ENCODE peak calls at places on chromosomes 2 and 18, in eight cellular contexts. Z is fibroblast of lung, B is MCF 10A, D is epithelial cell of esophagus, A is neural progenitor cell, M is left ventricle myocardium inferior, J is testis, V is cardiac muscle cell. S is an unnamed sample.
A peak's percentile ranks its signal among the peaks of the same experiment; 100 is the strongest.

GRCh38 chr18:24011095-24011917 is 3.2 kb upstream of the TTC39C start:
- DNase-seq in D (no peak), V (no peak), M (no peak), J (no peak), B (no peak), A (peak; percentile 15), Z (no peak), S (no peak)

GRCh38 chr2:177332992-177333388 is 59.6 kb upstream of the AGPS start:
- DNase-seq in B (no peak), D (no peak), M (no peak), V (no peak), J (no peak), A (no peak), Z (no peak), S (no peak)

GRCh38 chr2:655626-656025 is 21.6 kb downstream of the TMEM18 start:
- DNase-seq in B (no peak), V (no peak), M (no peak), Z (peak; percentile 12), D (no peak), A (no peak), J (peak; percentile 9), S (no peak)

GRCh38 chr2:14016289-14016955 is 616.1 kb upstream of the LRATD1 start:
- DNase-seq in M (no peak), B (peak; percentile 78), V (no peak), D (no peak), Z (peak; percentile 69), J (peak; percentile 29), A (no peak), S (no peak)

GRCh38 chr18:24127735-24128134 is 11.1 kb upstream of the CABYR start:
- DNase-seq in Z (no peak), J (no peak), A (no peak), B (no peak), V (no peak), M (no peak), D (no peak), S (no peak)

GRCh38 chr2:239124152-239124899 is 276.4 kb downstream of the TWIST2 start:
- DNase-seq in D (no peak), Z (no peak), M (no peak), B (no peak), J (no peak), V (no peak), A (no peak), S (no peak)

GRCh38 chr2:234691968-234692955 is 195.4 kb upstream of the ARL4C start:
- DNase-seq in D (no peak), B (no peak), J (no peak), A (no peak), M (no peak), Z (no peak), V (no peak), S (no peak)

GRCh38 chr2:218658671-218659257 is 659 bp downstream of the ZNF142 start:
- DNase-seq in B (peak; percentile 75), A (peak; percentile 70), Z (peak; percentile 36), M (no peak), D (peak; percentile 76), V (peak; percentile 37), J (peak; percentile 57), S (no peak)

GRCh38 chr2:3324404-3325281 is 53.0 kb downstream of the EIPR1 start:
- DNase-seq in J (no peak), Z (no peak), B (no peak), A (no peak), M (no peak), D (no peak), V (no peak), S (no peak)

GRCh38 chr2:126858013-126858412 is 40.7 kb upstream of the TEX51 start:
- DNase-seq in Z (no peak), J (no peak), V (no peak), A (no peak), D (no peak), B (no peak), M (no peak), S (no peak)

GRCh38 chr18:37565985-37566478 is 434 bp upstream of the CELF4 start:
- DNase-seq in A (peak; percentile 86), D (peak; percentile 33), V (peak; percentile 85), Z (peak; percentile 23), M (peak; percentile 54), J (peak; percentile 82), B (peak; percentile 43), S (no peak)

GRCh38 chr2:26692814-26693286 is 328 bp downstream of the KCNK3 start:
- DNase-seq in J (no peak), M (no peak), D (peak; percentile 44), V (peak; percentile 80), Z (peak; percentile 70), B (no peak), A (no peak), S (no peak)

GRCh38 chr18:22640281-22640842 is 222.6 kb upstream of the CTAGE1 start:
- DNase-seq in V (no peak), A (no peak), M (no peak), B (peak; percentile 9), Z (no peak), D (no peak), J (no peak), S (no peak)

GRCh38 chr2:42010743-42011298 is 37.0 kb upstream of the PKDCC start:
- DNase-seq in B (peak; percentile 74), J (peak; percentile 37), Z (peak; percentile 91), D (no peak), M (no peak), V (no peak), A (no peak), S (no peak)

GRCh38 chr2:197782121-197782520 is 3.0 kb downstream of the BOLL start:
- DNase-seq in B (no peak), Z (no peak), V (no peak), D (no peak), A (no peak), J (no peak), M (no peak), S (no peak)

GRCh38 chr2:197784956-197785941 is at the start of gene BOLL:
- DNase-seq in A (no peak), B (no peak), Z (no peak), V (no peak), D (no peak), J (peak; percentile 65), M (no peak), S (peak; percentile 84)

DNA sequence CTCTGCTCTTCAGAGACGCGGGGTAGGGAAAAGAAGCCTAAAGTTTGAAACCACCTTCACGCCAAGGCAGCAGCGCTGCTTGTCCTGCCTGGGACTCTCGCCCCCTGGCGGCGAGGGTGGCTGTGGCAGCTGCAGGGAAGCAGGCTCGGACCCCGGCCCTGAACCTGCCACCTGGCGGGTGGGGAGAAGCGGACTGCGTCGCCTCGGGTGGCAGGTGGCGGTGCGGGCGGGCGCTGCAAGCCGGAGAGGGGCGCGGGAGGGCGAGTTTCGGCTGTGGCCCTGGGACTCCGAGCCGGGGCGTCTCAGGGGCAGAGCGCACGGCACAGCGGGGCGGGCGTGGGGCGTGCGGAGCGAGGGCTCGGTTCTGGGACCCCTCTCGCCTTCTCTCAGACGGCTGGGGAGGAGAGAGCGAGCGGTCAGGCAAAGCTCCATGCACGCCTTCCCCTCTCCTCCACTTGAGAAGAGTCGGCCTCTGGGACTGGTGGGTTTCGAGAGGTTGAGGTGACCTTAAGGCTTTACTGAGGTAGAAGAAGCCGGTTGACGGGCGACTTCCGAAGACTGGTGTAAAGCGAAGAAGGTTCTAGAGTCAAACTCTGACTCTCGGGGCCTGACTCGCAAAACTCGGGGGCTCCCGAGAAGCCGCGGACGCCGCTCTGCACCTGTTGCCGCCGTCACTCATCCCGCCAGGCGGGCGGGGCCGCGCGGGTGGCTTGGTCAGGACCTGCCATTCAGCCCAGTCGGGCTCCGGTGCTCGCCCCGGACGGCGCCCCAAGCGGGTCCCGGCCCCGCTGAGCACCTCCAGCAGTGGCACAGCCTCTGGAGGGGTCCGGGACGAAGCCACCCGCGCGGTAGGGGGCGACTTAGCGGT is 1.1 kb upstream of the BOLL start:
- DNase-seq in Z (no peak), D (no peak), V (peak; percentile 40), M (peak; percentile 22), J (peak; percentile 55), A (peak; percentile 76), B (no peak), S (peak; percentile 86)
- TF ChIP-seq CTCF in Z (peak; percentile 33), D (peak; percentile 25), V (peak; percentile 57), M (peak; percentile 65), J (peak; percentile 43), A (peak; percentile 73), B (no peak), S (peak; percentile 59)

DNA sequence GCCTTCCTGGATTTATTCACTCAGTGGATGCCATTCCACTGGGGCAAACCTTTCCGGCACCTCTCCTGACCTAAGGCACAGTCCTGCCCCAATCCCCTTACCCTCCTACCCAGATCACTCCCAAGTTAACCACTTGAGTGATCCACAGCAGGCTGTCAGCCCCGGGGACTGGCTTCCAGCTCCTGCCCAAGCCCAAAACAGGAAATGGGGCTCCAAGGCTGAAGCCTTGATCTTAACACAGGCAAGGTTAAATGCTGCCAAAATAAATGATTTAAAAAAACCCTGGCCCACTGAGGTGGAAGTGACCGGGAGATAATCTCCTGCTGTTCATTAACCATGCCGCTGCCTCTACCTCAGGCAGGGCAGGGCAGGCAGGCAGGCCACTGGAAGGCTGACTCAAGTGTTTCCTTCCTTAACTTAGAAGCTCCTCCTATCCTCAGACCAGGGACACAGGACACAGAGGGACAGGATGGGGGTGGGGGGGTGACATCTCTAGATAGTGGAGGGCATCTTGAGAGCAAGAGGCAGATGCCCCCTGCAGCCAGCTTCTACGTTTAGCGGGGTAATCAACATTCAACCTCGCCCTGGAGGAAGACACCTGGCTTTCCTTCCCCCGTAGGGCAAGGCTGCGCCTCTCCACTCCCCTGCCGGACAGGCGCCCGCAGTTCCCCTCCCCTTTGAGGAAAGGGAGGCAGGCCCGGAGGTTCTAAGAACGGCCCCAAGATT is 1.3 kb downstream of the RAB11FIP5 start:
- DNase-seq in V (peak; percentile 9), B (peak; percentile 68), A (peak; percentile 60), Z (peak; percentile 57), M (no peak), D (peak; percentile 69), J (peak; percentile 18), S (no peak)
- TF ChIP-seq CTCF in V (no peak), B (no peak), A (no peak), Z (no peak), M (no peak), D (peak; percentile 9), J (no peak), S (no peak)

DNA sequence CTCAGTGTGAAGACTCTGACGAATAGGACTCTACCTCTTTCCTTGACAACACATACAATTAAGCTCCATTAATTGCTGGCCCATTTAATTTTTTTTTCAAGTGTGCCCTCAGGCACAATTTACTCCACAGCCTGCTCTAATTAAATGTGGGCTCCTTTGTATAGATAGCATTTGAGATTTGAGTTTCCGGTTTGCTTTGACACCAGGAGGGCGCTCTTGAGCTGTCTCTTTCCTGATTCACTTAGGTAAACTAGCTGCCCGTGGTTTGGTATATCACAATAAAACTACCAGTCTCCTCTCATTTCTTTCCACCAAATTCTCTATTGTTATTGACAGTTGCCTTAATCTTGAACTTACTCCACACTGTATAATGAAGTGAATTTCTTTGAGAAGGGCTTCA is 666.0 kb downstream of the DSC3 start:
- DNase-seq in Z (no peak), D (peak; percentile 44), J (no peak), B (peak; percentile 44), M (no peak), V (no peak), A (peak; percentile 43), S (no peak)
- TF ChIP-seq CTCF in Z (no peak), D (peak; percentile 46), J (no peak), B (peak; percentile 9), M (no peak), V (no peak), A (peak; percentile 60), S (no peak)

DNA sequence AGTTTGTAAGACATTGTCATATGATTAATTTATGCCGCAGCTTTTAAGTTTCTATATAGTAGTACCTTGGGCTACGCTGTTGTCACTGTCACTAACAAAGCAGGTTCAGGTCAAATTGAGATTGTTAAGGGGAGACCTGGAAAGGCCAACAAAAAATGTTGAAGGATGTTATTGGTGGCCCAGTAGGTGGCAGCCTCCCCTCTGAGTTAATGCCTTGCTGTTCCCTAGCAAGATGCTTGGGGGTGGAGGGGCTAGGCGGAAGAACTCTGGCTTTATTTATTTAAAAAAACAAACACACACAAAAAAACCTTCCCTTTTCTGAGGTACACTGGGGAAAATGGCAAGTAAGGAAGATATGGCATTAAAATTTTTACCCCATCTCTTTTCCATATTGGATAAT is 128.3 kb upstream of the ATP5MC3 start:
- DNase-seq in J (peak; percentile 20), M (no peak), Z (peak; percentile 10), B (peak; percentile 47), A (peak; percentile 55), D (peak; percentile 30), V (peak; percentile 68), S (no peak)
- TF ChIP-seq CTCF in J (peak; percentile 45), M (peak; percentile 56), Z (peak; percentile 41), B (peak; percentile 33), A (peak; percentile 56), D (peak; percentile 46), V (peak; percentile 36), S (peak; percentile 64)

S was measured in chondrocyte.